ENCODE peak calls at places on chromosomes 2 and 18, in eight cellular contexts. H is activated effector memory CD4-positive, alpha-beta T cell treated with anti-CD3 and anti-CD28 coated beads, Interleukin-2, amount 50 U/mL, for 16 hours; X is EL; B is activated T-cell treated with anti-CD3 and anti-CD28 coated beads for 24 hours; L is brain microvascular endothelial cell; N is omental fat pad; W is heart right ventricle; K is iPS DF 6.9. E is an unnamed sample.
A peak's percentile ranks its signal among the peaks of the same experiment; 100 is the strongest.

GRCh38 chr18:59929621-59930295 is 30.0 kb downstream of the PMAIP1 start:
- DNase-seq in H (no peak), N (no peak), L (no peak), X (peak; percentile 41), W (no peak), B (no peak), K (no peak), E (no peak)

GRCh38 chr18:76426738-76427305 is 68.2 kb downstream of the ZNF516 start:
- DNase-seq in L (no peak), B (no peak), W (no peak), N (no peak), K (peak; percentile 63), H (peak; percentile 67), X (peak; percentile 50), E (peak; percentile 70)

GRCh38 chr18:55275042-55275897 is 312.7 kb downstream of the TCF4 start:
- DNase-seq in X (peak; percentile 97), H (no peak), W (no peak), K (no peak), N (no peak), L (peak; percentile 66), B (no peak), E (no peak)

GRCh38 chr2:221124542-221125235 is 447.4 kb downstream of the EPHA4 start:
- DNase-seq in L (no peak), H (no peak), N (no peak), K (no peak), W (peak; percentile 73), X (peak; percentile 16), B (no peak), E (peak; percentile 76)

GRCh38 chr2:182240862-182241371 is 185.9 kb downstream of the PDE1A start:
- DNase-seq in X (peak; percentile 40), B (no peak), K (no peak), W (no peak), H (no peak), L (peak; percentile 34), N (no peak), E (peak; percentile 50)

GRCh38 chr2:1621041-1621440 is 123.3 kb downstream of the PXDN start:
- DNase-seq in X (no peak), H (no peak), W (no peak), N (no peak), L (no peak), K (no peak), B (no peak), E (no peak)

GRCh38 chr2:169362346-169363026 is at the start of gene LRP2:
- DNase-seq in W (no peak), N (no peak), B (no peak), H (peak; percentile 68), X (peak; percentile 1), L (no peak), K (peak; percentile 5), E (peak; percentile 65)

GRCh38 chr2:129233751-129234406 is 745.6 kb upstream of the RAB6C start:
- DNase-seq in N (no peak), K (no peak), H (no peak), X (no peak), B (no peak), L (no peak), W (no peak), E (peak; percentile 75)

GRCh38 chr2:159600752-159601151 is 15.6 kb downstream of the BAZ2B start:
- DNase-seq in L (peak; percentile 45), X (peak; percentile 49), W (no peak), H (no peak), K (no peak), N (no peak), B (no peak), E (no peak)

GRCh38 chr2:79876430-79876829 is 363.6 kb downstream of the CTNNA2 start:
- DNase-seq in H (no peak), L (peak; percentile 1), N (no peak), X (peak; percentile 11), W (no peak), B (no peak), K (no peak), E (peak; percentile 58)

GRCh38 chr18:7370812-7371211 is 139.9 kb downstream of the LRRC30 start:
- DNase-seq in W (peak; percentile 89), X (no peak), N (no peak), H (no peak), K (no peak), L (no peak), B (no peak), E (peak; percentile 47)

GRCh38 chr2:37501121-37501520 is 156.7 kb downstream of the QPCT start:
- DNase-seq in K (no peak), H (no peak), W (no peak), X (no peak), B (no peak), N (no peak), L (no peak), E (no peak)

GRCh38 chr2:2859164-2859563 is 518.5 kb downstream of the EIPR1 start:
- DNase-seq in W (no peak), N (no peak), X (no peak), L (no peak), K (no peak), H (no peak), B (no peak), E (no peak)

GRCh38 chr2:187078297-187078696 is 229.3 kb upstream of the ZSWIM2 start:
- DNase-seq in H (no peak), B (no peak), N (no peak), W (no peak), K (no peak), X (peak; percentile 50), L (peak; percentile 37), E (no peak)

GRCh38 chr2:68425503-68425902 is 41.6 kb downstream of the FBXO48 start:
- DNase-seq in H (no peak), X (no peak), K (no peak), W (no peak), B (no peak), N (no peak), L (no peak), E (no peak)

GRCh38 chr2:79585701-79586428 is 73.0 kb downstream of the CTNNA2 start:
- DNase-seq in L (no peak), N (no peak), K (no peak), H (no peak), X (peak; percentile 81), B (no peak), W (no peak), E (peak; percentile 95)

GRCh38 chr18:24964213-24964612 is 387.8 kb downstream of the ZNF521 start:
- DNase-seq in K (no peak), W (no peak), L (no peak), N (no peak), X (no peak), B (no peak), H (no peak), E (no peak)

GRCh38 chr2:40032650-40033319 is 253.7 kb upstream of the THUMPD2 start:
- DNase-seq in L (peak; percentile 62), N (no peak), K (no peak), X (peak; percentile 89), B (no peak), W (no peak), H (no peak), E (no peak)

GRCh38 chr18:39162013-39162412 is 1596.4 kb upstream of the CELF4 start:
- DNase-seq in K (no peak), B (no peak), H (no peak), X (no peak), W (no peak), N (no peak), L (no peak), E (no peak)

GRCh38 chr18:54776282-54776977 is 51.8 kb upstream of the RAB27B start:
- DNase-seq in W (no peak), X (peak; percentile 98), N (no peak), H (no peak), L (peak; percentile 99), K (no peak), B (no peak), E (no peak)

GRCh38 chr2:147325955-147326354 is 518.9 kb upstream of the ACVR2A start:
- DNase-seq in B (no peak), L (no peak), X (no peak), W (no peak), H (no peak), N (no peak), K (no peak), E (no peak)

GRCh38 chr2:71995067-71995665 is 152.5 kb downstream of the CYP26B1 start:
- DNase-seq in L (peak; percentile 7), B (no peak), N (no peak), K (no peak), W (no peak), H (no peak), X (peak; percentile 58), E (peak; percentile 18)

GRCh38 chr2:13522917-13523821 is 806.4 kb downstream of the TRIB2 start:
- DNase-seq in L (peak; percentile 1), W (peak; percentile 19), K (no peak), B (no peak), N (no peak), H (no peak), X (no peak), E (no peak)

GRCh38 chr18:75265872-75266271 is 55.3 kb downstream of the TSHZ1 start:
- DNase-seq in B (no peak), K (no peak), N (no peak), H (no peak), W (no peak), X (no peak), L (no peak), E (no peak)

GRCh38 chr2:239462671-239463506 is 62.1 kb upstream of the HDAC4 start:
- DNase-seq in B (no peak), L (no peak), X (no peak), N (no peak), K (no peak), H (peak; percentile 55), W (no peak), E (peak; percentile 56)

GRCh38 chr2:232927041-232927792 is 57.2 kb downstream of the SNORC start:
- DNase-seq in N (no peak), X (peak; percentile 15), W (no peak), H (no peak), L (no peak), B (no peak), K (no peak), E (peak; percentile 37)

GRCh38 chr2:235229236-235229635 is 264.6 kb upstream of the AGAP1 start:
- DNase-seq in X (no peak), K (no peak), L (no peak), B (no peak), N (no peak), W (no peak), H (no peak), E (no peak)

GRCh38 chr18:49757513-49758262 is 55.6 kb downstream of the ACAA2 start:
- DNase-seq in K (no peak), W (no peak), B (no peak), H (no peak), X (no peak), L (no peak), N (no peak), E (no peak)

GRCh38 chr18:12283666-12284065 is 24.4 kb upstream of the TUBB6 start:
- DNase-seq in K (no peak), L (no peak), B (no peak), W (no peak), H (no peak), N (no peak), X (no peak), E (no peak)

GRCh38 chr18:58257461-58257860 is 213.4 kb downstream of the NEDD4L start:
- DNase-seq in H (no peak), X (peak; percentile 43), W (no peak), L (peak; percentile 23), N (no peak), B (no peak), K (no peak), E (peak; percentile 76)

GRCh38 chr2:97969466-97970067 is 26.2 kb downstream of the TMEM131 start:
- DNase-seq in K (no peak), W (no peak), X (no peak), B (no peak), N (no peak), L (peak; percentile 62), H (no peak), E (no peak)

GRCh38 chr2:69177785-69178636 is 165.0 kb downstream of the ANTXR1 start:
- DNase-seq in L (peak; percentile 86), B (no peak), W (peak; percentile 76), N (peak; percentile 37), X (peak; percentile 94), H (no peak), K (peak; percentile 88), E (peak; percentile 48)

E was measured in left kidney.